ENCODE peak calls at places on chromosomes 1 and 21, in eight cellular contexts. V is GM23248; E is adrenal gland; P is A549; Z is uterus; A is CD8-positive, alpha-beta T cell; R is A673; D is endodermal cell. Y is an unnamed sample.

GRCh38 chr1:110421159-110421777 is 13.8 kb upstream of the LAMTOR5 start:
- DNase-seq in R (no peak), Z (no peak), E (peak; percentile 59), P (no peak), A (no peak), D (no peak), V (peak; percentile 85), Y (no peak)

GRCh38 chr1:36091141-36091540 is 2.4 kb downstream of the ADPRS start:
- DNase-seq in R (no peak), E (no peak), A (no peak), Z (no peak), P (no peak), D (no peak), V (no peak), Y (no peak)

GRCh38 chr1:230855886-230856285 is 12.4 kb downstream of the C1orf198 start:
- DNase-seq in Z (no peak), A (no peak), V (no peak), R (no peak), P (no peak), D (no peak), E (no peak), Y (no peak)

GRCh38 chr21:34091607-34092006 is 18.2 kb downstream of the MRPS6 start:
- DNase-seq in Z (no peak), P (no peak), V (peak; percentile 20), A (no peak), E (no peak), D (no peak), R (peak; percentile 30), Y (no peak)

GRCh38 chr1:47225430-47226100 is 6.5 kb downstream of the TAL1 start:
- DNase-seq in Z (peak; percentile 10), D (peak; percentile 72), V (peak; percentile 34), A (no peak), R (no peak), E (no peak), P (no peak), Y (no peak)

GRCh38 chr1:18923721-18924610 is 21.6 kb upstream of the ALDH4A1 start:
- DNase-seq in V (peak; percentile 66), P (no peak), A (no peak), D (no peak), Z (no peak), R (no peak), E (no peak), Y (no peak)

GRCh38 chr1:17191990-17192242 is 13.0 kb upstream of the PADI1 start:
- DNase-seq in Z (no peak), E (no peak), R (no peak), P (no peak), D (no peak), A (no peak), V (no peak), Y (no peak)

GRCh38 chr1:244603498-244603897 is 49.4 kb upstream of the DESI2 start:
- DNase-seq in Z (no peak), P (no peak), A (no peak), E (no peak), R (peak; percentile 44), D (no peak), V (peak; percentile 60), Y (no peak)

DNA sequence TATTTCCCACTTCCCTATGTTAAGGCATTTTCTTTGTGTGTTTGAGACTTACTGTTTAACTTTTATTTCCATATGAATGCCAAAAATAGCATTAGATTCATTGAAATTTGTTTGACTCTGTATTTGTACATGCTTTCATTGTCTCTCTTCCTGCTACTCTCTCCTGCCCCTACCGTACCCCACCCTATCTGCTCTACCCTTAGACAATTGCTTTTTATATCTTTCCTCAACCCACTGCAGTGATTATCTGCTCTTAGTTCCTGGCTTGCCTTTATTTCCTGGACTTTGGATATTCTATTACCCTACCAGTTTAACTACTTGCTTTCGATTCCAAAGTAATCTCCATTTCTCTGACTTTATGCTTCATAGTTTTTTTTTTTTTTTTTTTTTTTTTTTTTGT is 10.5 kb downstream of the RAVER2 start:
- DNase-seq in Z (no peak), R (no peak), D (no peak), A (no peak), V (no peak), P (no peak), E (no peak), Y (no peak)
- H3K27ac ChIP-seq in Z (no peak overlapping the region), R (no peak overlapping the region), D (no peak overlapping the region), A (no peak overlapping the region), V (no peak overlapping the region), P (no peak overlapping the region), E (no peak overlapping the region), Y (no peak overlapping the region)

DNA sequence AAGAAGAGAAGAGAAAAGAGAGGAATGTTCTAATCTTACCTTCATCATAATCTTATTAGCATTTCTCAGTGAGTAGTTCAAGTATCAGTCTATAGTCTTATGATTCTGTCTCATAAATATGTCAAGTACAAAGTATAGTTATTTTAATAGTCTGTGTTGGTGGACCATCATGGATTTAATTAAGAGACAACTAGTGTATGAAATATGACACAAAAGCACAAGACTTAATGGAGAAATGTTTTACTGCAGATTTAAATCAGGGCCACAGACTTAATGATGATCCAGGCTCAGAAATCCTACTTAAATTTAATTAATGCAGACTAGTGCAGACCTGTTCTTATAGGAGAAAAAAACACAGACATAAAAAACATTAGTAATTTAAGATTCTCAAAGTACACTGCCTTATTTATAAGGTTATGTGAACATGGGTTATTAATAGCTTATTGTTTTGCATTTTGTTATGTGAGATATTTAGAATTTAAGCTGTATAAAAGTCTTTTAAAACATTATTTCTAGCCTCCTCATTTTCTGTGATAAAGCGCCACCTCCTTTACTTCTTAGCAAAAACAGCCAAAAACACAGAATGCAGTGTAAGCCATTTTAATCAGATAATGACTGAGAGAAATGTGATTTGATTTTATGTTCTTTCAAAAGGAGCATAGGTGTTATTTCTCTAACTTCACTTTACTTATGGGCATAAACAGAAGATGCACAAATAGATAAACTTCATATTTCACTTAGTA is 255.0 kb upstream of the SNX7 start:
- DNase-seq in A (no peak), E (no peak), P (no peak), Z (no peak), V (no peak), D (no peak), R (peak; percentile 37), Y (no peak)
- H3K4me3 ChIP-seq in A (no peak overlapping the region), E (no peak overlapping the region), P (no peak overlapping the region), Z (no peak overlapping the region), V (no peak overlapping the region), D (no peak overlapping the region), R (no peak overlapping the region), Y (no peak overlapping the region)

GRCh38 chr1:33342041-33342723 is 21.3 kb upstream of the A3GALT2 start:
- DNase-seq in D (peak; percentile 92), E (peak; percentile 45), P (peak; percentile 56), R (peak; percentile 94), A (no peak), Z (peak; percentile 79), V (peak; percentile 93), Y (peak; percentile 80)

GRCh38 chr1:33339413-33339812 is 18.5 kb upstream of the A3GALT2 start:
- DNase-seq in E (no peak), D (peak; percentile 64), Z (no peak), R (no peak), V (peak; percentile 39), P (no peak), A (no peak), Y (no peak)

GRCh38 chr1:33343539-33343938 is 22.6 kb upstream of the A3GALT2 start:
- DNase-seq in Z (no peak), R (no peak), P (no peak), V (no peak), D (no peak), E (peak; percentile 31), A (no peak), Y (no peak)

GRCh38 chr1:33338495-33339211 is 17.8 kb upstream of the A3GALT2 start:
- DNase-seq in R (peak; percentile 79), P (no peak), Z (peak; percentile 80), A (no peak), D (peak; percentile 88), E (peak; percentile 63), V (peak; percentile 92), Y (peak; percentile 78)

DNA sequence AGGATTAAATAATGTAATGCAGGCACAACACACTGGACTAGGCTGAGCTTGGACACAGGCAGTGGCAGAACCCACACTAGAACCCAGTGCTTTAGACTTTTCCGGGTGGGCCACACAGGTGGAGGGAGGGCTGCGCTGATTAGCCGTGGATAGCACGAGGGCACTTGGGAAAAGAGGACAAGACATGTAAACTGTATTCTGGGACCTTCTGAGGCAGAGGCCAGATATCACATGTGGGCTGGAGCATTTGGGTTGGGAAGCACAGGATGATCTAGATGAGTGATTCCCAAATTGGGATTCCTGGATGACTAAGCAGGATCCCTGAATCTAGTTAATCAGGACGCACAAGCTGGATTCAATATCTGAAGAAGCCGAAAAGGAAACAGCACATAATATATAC is 20.3 kb upstream of the A3GALT2 start:
- DNase-seq in P (no peak), D (no peak), E (peak; percentile 11), R (no peak), V (no peak), A (no peak), Z (no peak), Y (no peak)
- H3K4me1 ChIP-seq in P (peaks cover 94% of the 10 kb centered on the region), D (peaks cover 54% of the 10 kb centered on the region), E (peaks cover 100% of the 10 kb centered on the region), R (peaks cover 93% of the 10 kb centered on the region), V (peaks cover 99% of the 10 kb centered on the region), A (no peaks in the 10 kb centered on the region), Z (peaks cover 49% of the 10 kb centered on the region), Y (peaks cover 75% of the 10 kb centered on the region)

GRCh38 chr1:202762019-202762418 is 46.2 kb downstream of the KDM5B start:
- DNase-seq in R (peak; percentile 11), P (no peak), A (no peak), V (no peak), E (no peak), D (no peak), Z (no peak), Y (no peak)
- H3K27ac ChIP-seq in R (no peak overlapping the region), P (no peak overlapping the region), A (no peak overlapping the region), V (no peak overlapping the region), E (no peak overlapping the region), D (no peak overlapping the region), Z (no peak overlapping the region), Y (no peak overlapping the region)

Y was measured in lung.